ENCODE peak calls at places on chromosomes 7 and 10, in nine cellular contexts. V is RWPE2, C is upper lobe of left lung, J is tibial nerve, D is aorta, F is left lung, R is mesenchymal stem cell, A is stomach, L is prostate gland. Z is an unnamed sample.

GRCh38 chr10:71462642-71462935 is 65.9 kb downstream of the CDH23 start:
- DNase-seq in V (no peak), C (no peak), J (no peak), D (no peak), F (no peak), R (no peak), A (no peak), L (no peak), Z (no peak)

GRCh38 chr7:107874605-107875446 is 16.2 kb upstream of the DLD start:
- DNase-seq in V (no peak), C (no peak), J (no peak), D (no peak), F (no peak), R (peak; percentile 70), A (peak; percentile 34), L (peak; percentile 68), Z (peak; percentile 33)

GRCh38 chr7:67407351-67407750 is 410.7 kb downstream of the TYW1 start:
- DNase-seq in V (no peak), C (no peak), J (no peak), D (no peak), F (no peak), R (no peak), A (no peak), L (no peak), Z (no peak)

GRCh38 chr7:84647797-84648762 is 453.5 kb upstream of the SEMA3A start:
- DNase-seq in V (no peak), C (no peak), J (no peak), D (no peak), F (no peak), R (peak; percentile 57), A (no peak), L (no peak), Z (no peak)

GRCh38 chr7:50771120-50772002 is 11.3 kb downstream of the GRB10 start:
- DNase-seq in V (no peak), C (no peak), J (no peak), D (no peak), F (no peak), R (no peak), A (peak; percentile 72), L (peak; percentile 29), Z (peak; percentile 61)

GRCh38 chr10:69901623-69902505 is 100.2 kb downstream of the COL13A1 start:
- DNase-seq in V (no peak), C (no peak), J (no peak), D (no peak), F (no peak), R (peak; percentile 62), A (peak; percentile 48), L (peak; percentile 44), Z (peak; percentile 52)

GRCh38 chr10:84261236-84261635 is 16.4 kb downstream of the RGR start:
- DNase-seq in V (no peak), C (no peak), J (no peak), D (no peak), F (no peak), R (no peak), A (no peak), L (no peak), Z (no peak)

GRCh38 chr10:46520381-46520780 is 36.1 kb downstream of the GPRIN2 start:
- DNase-seq in V (peak; percentile 61), C (peak; percentile 30), J (peak; percentile 11), D (peak; percentile 68), F (no peak), R (no peak), A (peak; percentile 22), L (no peak), Z (no peak)

GRCh38 chr7:110839866-110840265 is 251.1 kb upstream of the LRRN3 start:
- DNase-seq in V (no peak), C (no peak), J (no peak), D (no peak), F (no peak), R (peak; percentile 66), A (no peak), L (no peak), Z (no peak)

DNA sequence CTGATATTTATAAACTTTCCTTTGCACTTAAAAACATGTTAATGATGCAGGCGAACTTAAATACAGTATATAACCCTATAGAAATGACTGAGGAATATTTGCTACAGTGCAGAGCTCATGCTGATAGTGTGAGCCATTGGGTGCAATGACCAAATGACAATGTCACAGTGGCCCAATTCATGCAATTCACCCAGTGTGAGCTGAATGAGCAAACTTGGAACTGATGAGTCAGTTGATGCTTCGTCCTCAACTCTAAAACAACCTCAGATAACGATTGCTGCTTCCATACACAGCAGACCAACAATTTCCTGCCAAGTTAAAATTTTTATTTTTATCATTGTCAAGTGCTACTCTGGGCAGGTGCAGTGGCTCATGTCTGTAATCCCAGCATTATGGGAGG is 12.1 kb upstream of the ZC3HAV1L start:
- DNase-seq in V (no peak), C (no peak), J (no peak), D (no peak), F (no peak), R (no peak), A (no peak), L (no peak), Z (no peak)
- H3K36me3 ChIP-seq in V (peaks cover 57% of the 10 kb centered on the region), C (peaks cover 29% of the 10 kb centered on the region), J (peaks cover 90% of the 10 kb centered on the region), D (peaks cover 4% of the 10 kb centered on the region), F (peaks cover 98% of the 10 kb centered on the region), R (peaks cover 95% of the 10 kb centered on the region), A (peaks cover 80% of the 10 kb centered on the region), L (no peaks in the 10 kb centered on the region), Z (peaks cover 11% of the 10 kb centered on the region)

GRCh38 chr10:13120786-13121499 is 21.0 kb downstream of the OPTN start:
- DNase-seq in V (no peak), C (no peak), J (no peak), D (no peak), F (no peak), R (no peak), A (no peak), L (no peak), Z (no peak)

GRCh38 chr10:13117842-13118783 is 18.1 kb downstream of the OPTN start:
- DNase-seq in V (no peak), C (no peak), J (no peak), D (no peak), F (no peak), R (no peak), A (no peak), L (no peak), Z (no peak)

GRCh38 chr10:13121500-13121854 is 21.5 kb downstream of the OPTN start:
- DNase-seq in V (no peak), C (no peak), J (no peak), D (no peak), F (no peak), R (no peak), A (no peak), L (no peak), Z (no peak)

GRCh38 chr10:13115832-13116793 is 16.1 kb downstream of the OPTN start:
- DNase-seq in V (no peak), C (no peak), J (no peak), D (no peak), F (no peak), R (no peak), A (no peak), L (no peak), Z (no peak)

GRCh38 chr10:13118784-13119133 is 18.8 kb downstream of the OPTN start:
- DNase-seq in V (no peak), C (no peak), J (no peak), D (no peak), F (no peak), R (no peak), A (no peak), L (no peak), Z (no peak)
- H3K36me3 ChIP-seq in V (peaks cover 74% of the 10 kb centered on the region), C (no peaks in the 10 kb centered on the region), J (peaks cover 76% of the 10 kb centered on the region), D (peaks cover 4% of the 10 kb centered on the region), F (peaks cover 76% of the 10 kb centered on the region), R (peaks cover 80% of the 10 kb centered on the region), A (peaks cover 87% of the 10 kb centered on the region), L (no peaks in the 10 kb centered on the region), Z (no peaks in the 10 kb centered on the region)

DNA sequence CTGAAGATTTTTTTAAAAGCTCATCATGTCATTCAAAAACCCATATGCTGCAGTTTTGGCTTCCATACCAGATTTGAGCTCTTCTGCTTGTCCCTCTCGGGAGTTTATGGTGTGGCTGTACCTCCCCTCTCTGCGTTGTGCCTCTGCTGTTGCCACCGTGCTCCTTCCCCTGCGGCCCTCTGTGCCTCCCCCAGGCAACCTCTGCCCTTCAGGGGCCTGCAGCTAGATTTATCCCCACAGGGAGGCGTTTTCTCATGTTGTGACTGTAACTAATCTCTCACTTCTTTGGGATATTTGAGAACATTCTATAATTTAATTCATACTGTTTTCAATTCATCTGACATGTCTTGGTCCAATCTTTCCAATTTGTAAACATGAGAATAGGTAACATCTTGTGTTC is 52.7 kb downstream of the TASOR2 start:
- DNase-seq in V (no peak), C (no peak), J (no peak), D (no peak), F (no peak), R (no peak), A (no peak), L (no peak), Z (no peak)
- H3K36me3 ChIP-seq in V (peaks cover 56% of the 10 kb centered on the region), C (peaks cover 3% of the 10 kb centered on the region), J (peaks cover 42% of the 10 kb centered on the region), D (peaks cover 2% of the 10 kb centered on the region), F (peaks cover 62% of the 10 kb centered on the region), R (peaks cover 54% of the 10 kb centered on the region), A (peaks cover 68% of the 10 kb centered on the region), L (no peaks in the 10 kb centered on the region), Z (no peaks in the 10 kb centered on the region)

GRCh38 chr7:4763091-4763793 is 12.2 kb upstream of the AP5Z1 start:
- DNase-seq in V (no peak), C (no peak), J (no peak), D (no peak), F (peak; percentile 59), R (no peak), A (no peak), L (no peak), Z (no peak)
- H3K36me3 ChIP-seq in V (peaks cover 72% of the 10 kb centered on the region), C (peaks cover 39% of the 10 kb centered on the region), J (peaks cover 95% of the 10 kb centered on the region), D (peaks cover 8% of the 10 kb centered on the region), F (peaks cover 95% of the 10 kb centered on the region), R (peaks cover 90% of the 10 kb centered on the region), A (peaks cover 86% of the 10 kb centered on the region), L (peaks cover 24% of the 10 kb centered on the region), Z (no peaks in the 10 kb centered on the region)

GRCh38 chr7:5620459-5620881 is 161.0 kb downstream of the RNF216 start:
- DNase-seq in V (no peak), C (no peak), J (no peak), D (no peak), F (peak; percentile 67), R (no peak), A (no peak), L (no peak), Z (no peak)
- H3K36me3 ChIP-seq in V (peaks cover 12% of the 10 kb centered on the region), C (peaks cover 6% of the 10 kb centered on the region), J (peaks cover 68% of the 10 kb centered on the region), D (peaks cover 12% of the 10 kb centered on the region), F (peaks cover 64% of the 10 kb centered on the region), R (peaks cover 59% of the 10 kb centered on the region), A (peaks cover 64% of the 10 kb centered on the region), L (peaks cover 10% of the 10 kb centered on the region), Z (no peaks in the 10 kb centered on the region)

DNA sequence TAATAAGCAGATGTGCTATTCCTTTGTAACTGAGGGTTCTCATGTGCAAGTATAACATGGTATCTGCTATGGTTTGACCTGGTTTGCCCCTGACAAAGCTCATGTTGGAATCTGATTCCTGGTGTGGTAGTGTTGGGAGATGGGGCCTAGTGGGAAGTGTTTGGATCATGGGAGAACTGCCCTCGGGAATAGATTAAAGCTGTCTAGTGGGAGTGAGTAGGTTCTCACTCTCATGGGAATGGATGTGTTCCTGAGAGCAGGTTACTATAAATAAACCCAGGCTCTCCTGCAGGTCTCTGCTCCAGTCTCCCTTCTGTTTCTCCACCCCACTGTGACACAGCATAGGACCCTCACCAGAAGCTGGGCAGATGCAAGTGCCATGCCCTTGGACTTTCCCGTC is 97.7 kb downstream of the ATE1 start:
- DNase-seq in V (no peak), C (no peak), J (no peak), D (no peak), F (no peak), R (no peak), A (no peak), L (no peak), Z (no peak)
- H3K36me3 ChIP-seq in V (peaks cover 11% of the 10 kb centered on the region), C (no peaks in the 10 kb centered on the region), J (peaks cover 52% of the 10 kb centered on the region), D (peaks cover 5% of the 10 kb centered on the region), F (peaks cover 20% of the 10 kb centered on the region), R (peaks cover 45% of the 10 kb centered on the region), A (peaks cover 18% of the 10 kb centered on the region), L (no peaks in the 10 kb centered on the region), Z (no peaks in the 10 kb centered on the region)

GRCh38 chr7:29287366-29287765 is 92.8 kb downstream of the CHN2 start:
- DNase-seq in V (no peak), C (no peak), J (no peak), D (no peak), F (no peak), R (peak; percentile 52), A (no peak), L (no peak), Z (no peak)
- H3K36me3 ChIP-seq in V (no peaks in the 10 kb centered on the region), C (no peaks in the 10 kb centered on the region), J (no peaks in the 10 kb centered on the region), D (no peaks in the 10 kb centered on the region), F (no peaks in the 10 kb centered on the region), R (no peaks in the 10 kb centered on the region), A (no peaks in the 10 kb centered on the region), L (no peaks in the 10 kb centered on the region), Z (no peaks in the 10 kb centered on the region)